ENCODE peak calls at places on chromosomes 7 and 10, in ten cellular contexts. K is ovary, H is thyroid gland, S is prostate gland, T is body of pancreas, N is K562, Y is transverse colon, C is heart left ventricle, E is IMR-90, L is spleen. F is an unnamed sample. For H3K27me3, the result is how much of the 10 kb centered on the place peaks cover.

GRCh38 chr7:3153118-3153517 is 109.5 kb upstream of the CARD11 start:
- DNase-seq in K (no peak), H (no peak), S (no peak), T (no peak), N (no peak), Y (no peak), C (no peak), E (no peak), L (no peak), F (no peak)

GRCh38 chr7:77386165-77386824 is 29.9 kb downstream of the GSAP start:
- DNase-seq in K (no peak), H (no peak), S (no peak), T (no peak), N (no peak), Y (no peak), C (no peak), E (no peak), L (no peak), F (no peak)

GRCh38 chr10:77236700-77237099 is 400.9 kb downstream of the KCNMA1 start:
- DNase-seq in K (no peak), H (no peak), S (no peak), T (no peak), N (no peak), Y (no peak), C (no peak), E (peak), L (no peak), F (no peak)

GRCh38 chr7:144854839-144855424 is 19.1 kb upstream of the TPK1 start:
- DNase-seq in K (no peak), H (no peak), S (no peak), T (no peak), N (peak), Y (no peak), C (no peak), E (no peak), L (no peak), F (no peak)

GRCh38 chr7:142587578-142588191 is 161.6 kb upstream of the PRSS1 start:
- DNase-seq in K (no peak), H (no peak), S (no peak), T (peak), N (peak), Y (no peak), C (no peak), E (peak), L (no peak), F (no peak)

GRCh38 chr10:131790021-131790420 is 110.8 kb upstream of the PPP2R2D start:
- DNase-seq in K (no peak), H (no peak), S (no peak), T (no peak), N (peak), Y (no peak), C (no peak), E (no peak), L (no peak), F (no peak)

GRCh38 chr7:18177815-18178660 is 150.4 kb upstream of the PRPS1L1 start:
- DNase-seq in K (no peak), H (no peak), S (no peak), T (no peak), N (peak), Y (no peak), C (no peak), E (no peak), L (peak), F (no peak)

GRCh38 chr10:17257466-17258321 is 29.7 kb downstream of the VIM start:
- DNase-seq in K (peak), H (peak), S (peak), T (peak), N (peak), Y (peak), C (peak), E (peak), L (no peak), F (peak)

GRCh38 chr10:100828744-100829102 is 83.3 kb downstream of the PAX2 start:
- DNase-seq in K (no peak), H (peak), S (no peak), T (peak), N (peak), Y (no peak), C (no peak), E (no peak), L (no peak), F (peak)

GRCh38 chr10:46530249-46531186 is 25.9 kb downstream of the GPRIN2 start:
- DNase-seq in K (no peak), H (no peak), S (no peak), T (peak), N (no peak), Y (peak), C (no peak), E (peak), L (peak), F (peak)

GRCh38 chr7:74655785-74656420 is 1.6 kb upstream of the GTF2I start:
- DNase-seq in K (no peak), H (no peak), S (no peak), T (no peak), N (no peak), Y (no peak), C (no peak), E (no peak), L (no peak), F (no peak)

GRCh38 chr7:74657692-74658170 is at the start of gene GTF2I:
- DNase-seq in K (no peak), H (no peak), S (no peak), T (no peak), N (peak), Y (no peak), C (no peak), E (no peak), L (peak), F (no peak)

GRCh38 chr7:74658171-74659004 is 870 bp downstream of the GTF2I start:
- DNase-seq in K (peak), H (peak), S (peak), T (peak), N (peak), Y (peak), C (peak), E (peak), L (peak), F (peak)

GRCh38 chr7:74656421-74656910 is 1.1 kb upstream of the GTF2I start:
- DNase-seq in K (peak), H (peak), S (peak), T (peak), N (peak), Y (peak), C (peak), E (no peak), L (peak), F (peak)

GRCh38 chr7:74656911-74657691 is 417 bp upstream of the GTF2I start:
- DNase-seq in K (peak), H (peak), S (peak), T (peak), N (peak), Y (peak), C (peak), E (peak), L (peak), F (peak)
- TF ChIP-seq POLR2A in K (no peak), H (peak), S (peak), T (peak), N (peak), Y (peak), C (peak), E (peak), L (peak), F (peak)

GRCh38 chr10:109978481-109978880 is 29.3 kb upstream of the ADD3 start:
- DNase-seq in K (peak), H (peak), S (no peak), T (peak), N (peak), Y (peak), C (peak), E (peak), L (no peak), F (peak)

GRCh38 chr10:109976657-109977056 is 31.1 kb upstream of the ADD3 start:
- DNase-seq in K (no peak), H (no peak), S (no peak), T (no peak), N (no peak), Y (no peak), C (no peak), E (no peak), L (no peak), F (no peak)

GRCh38 chr10:109975251-109975650 is 32.5 kb upstream of the ADD3 start:
- DNase-seq in K (no peak), H (no peak), S (no peak), T (no peak), N (no peak), Y (no peak), C (no peak), E (no peak), L (no peak), F (no peak)

GRCh38 chr10:109979215-109979614 is 28.6 kb upstream of the ADD3 start:
- DNase-seq in K (no peak), H (no peak), S (no peak), T (no peak), N (no peak), Y (no peak), C (no peak), E (no peak), L (no peak), F (no peak)

DNA sequence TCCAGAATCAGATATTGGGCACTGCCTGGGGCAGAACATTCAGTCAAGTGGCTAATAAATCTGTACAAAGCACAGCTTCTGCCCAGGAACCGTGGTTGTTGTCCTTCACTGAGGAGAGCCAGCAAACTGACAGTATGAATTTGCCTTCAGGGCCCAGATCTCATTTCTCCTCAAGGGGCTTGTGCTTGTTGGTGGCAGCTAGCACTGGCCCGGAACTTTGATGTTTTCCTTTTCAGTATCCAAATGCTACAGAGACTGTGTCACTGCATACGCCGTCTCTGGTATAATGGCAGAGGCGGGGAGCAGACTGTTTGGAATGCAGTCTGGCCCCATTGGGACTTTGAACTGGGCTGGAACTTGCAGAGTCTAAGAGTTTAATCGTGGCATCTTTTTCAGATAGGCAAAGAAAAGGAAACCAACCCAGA is 30.4 kb upstream of the ADD3 start:
- DNase-seq in K (no peak), H (no peak), S (no peak), T (peak), N (no peak), Y (peak), C (no peak), E (no peak), L (no peak), F (no peak)
- H3K27me3 ChIP-seq in K (under half), H (under half), S (under half), T (under half), N (under half), Y (under half), C (under half), E (under half), L (under half), F (under half)

GRCh38 chr7:150404785-150405583 is 25.9 kb downstream of the ZNF775 start:
- DNase-seq in K (peak), H (peak), S (peak), T (peak), N (peak), Y (peak), C (peak), E (peak), L (peak), F (peak)
- TF ChIP-seq POLR2A in K (peak), H (peak), S (peak), T (peak), N (peak), Y (peak), C (peak), E (peak), L (peak), F (peak)

DNA sequence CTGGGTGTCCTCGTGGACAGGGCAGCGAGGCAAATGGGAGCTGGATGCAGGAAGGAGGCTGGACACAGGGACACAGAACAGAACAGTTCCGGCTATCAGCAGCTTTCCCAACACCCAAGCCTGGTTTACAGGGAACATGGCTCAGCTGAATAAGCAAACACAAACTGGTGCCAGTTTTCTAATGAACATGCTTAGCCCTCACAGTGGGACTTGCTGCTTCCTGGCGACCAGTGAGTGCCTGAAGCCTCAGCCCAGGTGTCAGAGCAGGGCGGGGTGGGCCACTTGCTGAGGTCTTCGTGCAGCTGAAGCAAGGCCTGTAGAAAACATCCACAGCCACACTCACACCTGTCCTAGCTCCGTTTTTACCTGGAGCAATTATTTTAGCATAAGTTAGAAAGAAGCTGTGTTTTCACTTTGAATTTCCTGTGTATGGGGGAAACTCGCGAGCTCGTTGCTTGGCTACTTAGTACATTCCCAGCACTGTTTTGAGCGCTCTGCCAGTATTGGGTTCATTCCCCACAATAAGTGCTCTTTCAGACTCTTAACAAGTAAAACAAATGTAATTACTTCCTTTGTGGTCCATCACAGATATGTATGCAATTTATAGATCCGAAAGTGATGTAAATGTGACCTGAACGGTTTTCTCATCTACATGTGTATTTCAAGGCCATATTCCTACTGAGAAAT is 261.2 kb upstream of the SHH start:
- DNase-seq in K (no peak), H (no peak), S (peak), T (peak), N (no peak), Y (no peak), C (no peak), E (no peak), L (peak), F (no peak)
- H3K27me3 ChIP-seq in K (under half), H (under half), S (under half), T (under half), N (under half), Y (under half), C (under half), E (under half), L (under half), F (under half)

DNA sequence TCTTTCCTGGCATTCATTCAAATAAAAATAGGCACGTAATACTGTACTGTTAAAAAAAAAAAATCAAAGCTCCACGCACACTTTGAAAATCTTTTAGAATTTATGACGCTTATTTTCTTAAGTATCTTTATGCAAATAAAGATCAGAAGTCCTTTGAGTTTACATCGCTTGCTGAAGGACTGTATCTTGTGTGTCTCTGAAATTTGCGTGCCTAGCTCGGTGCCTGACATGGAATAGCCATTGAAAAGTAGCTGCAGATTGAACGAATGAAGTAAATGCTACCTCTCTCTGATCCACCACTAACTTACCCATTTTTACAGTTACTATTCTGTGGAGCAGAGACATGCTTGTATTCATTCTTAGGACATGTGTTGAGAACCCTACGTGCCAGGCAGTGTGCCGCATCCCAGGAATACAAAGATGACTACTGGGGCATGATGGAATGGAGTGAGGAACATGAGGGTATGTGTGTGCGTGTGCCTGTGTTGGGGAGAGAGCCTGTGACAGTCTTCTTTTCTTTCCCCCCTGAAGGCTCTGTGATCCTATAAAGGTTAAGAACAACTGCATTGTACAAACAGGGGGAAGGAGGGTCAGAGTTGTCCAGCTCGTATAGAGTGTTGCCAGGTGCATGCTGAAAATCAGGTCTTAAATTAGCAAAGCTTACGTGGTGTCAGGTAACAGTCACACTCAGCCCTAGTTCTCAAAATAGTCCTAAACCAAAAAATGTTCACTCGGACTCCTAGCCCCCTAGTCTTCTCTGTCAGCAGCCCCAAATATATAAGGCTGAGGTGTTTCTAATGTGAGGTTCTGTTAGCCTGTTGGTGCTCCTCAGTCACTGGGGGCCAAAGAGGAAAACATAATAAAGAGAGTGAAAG is 161.8 kb downstream of the CELF2 start:
- DNase-seq in K (no peak), H (no peak), S (no peak), T (no peak), N (no peak), Y (no peak), C (no peak), E (no peak), L (no peak), F (no peak)
- TF ChIP-seq POLR2A in K (no peak), H (no peak), S (no peak), T (no peak), N (no peak), Y (no peak), C (no peak), E (no peak), L (no peak), F (no peak)

GRCh38 chr10:133154996-133155778 is 4.8 kb upstream of the KNDC1 start:
- DNase-seq in K (no peak), H (no peak), S (no peak), T (no peak), N (no peak), Y (no peak), C (no peak), E (no peak), L (no peak), F (no peak)
- H3K27me3 ChIP-seq in K (under half), H (under half), S (under half), T (under half), N (under half), Y (under half), C (under half), E (under half), L (under half), F (under half)

GRCh38 chr7:131007439-131008330 is 273.7 kb upstream of the KLF14 start:
- DNase-seq in K (peak), H (peak), S (peak), T (peak), N (peak), Y (peak), C (peak), E (peak), L (peak), F (peak)
- TF ChIP-seq POLR2A in K (no peak), H (no peak), S (no peak), T (no peak), N (no peak), Y (no peak), C (no peak), E (no peak), L (no peak), F (no peak)

GRCh38 chr10:1712944-1713671 is 24.2 kb downstream of the ADARB2 start:
- DNase-seq in K (no peak), H (no peak), S (no peak), T (no peak), N (no peak), Y (no peak), C (no peak), E (no peak), L (no peak), F (no peak)

GRCh38 chr10:1712314-1712713 is 25.0 kb downstream of the ADARB2 start:
- DNase-seq in K (no peak), H (no peak), S (no peak), T (no peak), N (no peak), Y (no peak), C (no peak), E (no peak), L (no peak), F (no peak)

GRCh38 chr10:1706711-1707110 is 30.6 kb downstream of the ADARB2 start:
- DNase-seq in K (no peak), H (no peak), S (no peak), T (no peak), N (no peak), Y (no peak), C (no peak), E (no peak), L (no peak), F (no peak)

GRCh38 chr10:1706256-1706655 is 31.1 kb downstream of the ADARB2 start:
- DNase-seq in K (no peak), H (no peak), S (no peak), T (no peak), N (no peak), Y (no peak), C (no peak), E (no peak), L (no peak), F (no peak)

DNA sequence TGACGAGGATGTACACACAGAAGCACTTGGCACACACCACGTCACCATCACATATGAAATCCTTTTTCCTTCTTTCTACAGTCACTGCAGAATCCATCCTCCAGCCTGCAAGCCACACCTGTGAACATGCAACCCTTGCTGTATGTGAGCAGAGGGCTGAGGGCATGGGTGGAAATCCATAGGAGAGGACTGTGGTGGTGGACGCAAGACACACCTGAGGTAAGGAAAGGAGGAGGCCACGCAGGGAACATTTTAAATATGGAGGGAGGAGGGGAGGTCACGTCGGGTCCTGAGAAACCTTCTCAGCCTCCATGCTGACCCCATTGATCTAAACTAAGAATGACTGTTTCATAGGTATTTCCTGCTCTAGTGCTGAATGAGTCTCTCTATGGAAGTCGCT is 28.6 kb downstream of the ADARB2 start:
- DNase-seq in K (no peak), H (no peak), S (no peak), T (no peak), N (no peak), Y (no peak), C (no peak), E (no peak), L (no peak), F (no peak)
- H3K27me3 ChIP-seq in K (under half), H (under half), S (under half), T (under half), N (under half), Y (under half), C (under half), E (under half), L (under half), F (under half)